ENCODE peak calls at places on chromosome X, in eight cellular contexts. O, W, I, S, F, H, B and R are unnamed samples.

GRCh38 chrX:69216446-69216845 is 51.2 kb upstream of the PJA1 start:
- DNase-seq in S (no peak), H (no peak), W (no peak), I (no peak), O (no peak), F (no peak), B (no peak), R (no peak)

GRCh38 chrX:123833387-123833786 is 26.5 kb upstream of the XIAP start:
- DNase-seq in O (peak; percentile 39), H (peak; percentile 49), F (peak; percentile 50), B (peak; percentile 64), S (no peak), I (no peak), W (peak; percentile 56), R (peak; percentile 58)

GRCh38 chrX:10619311-10620015 is 922 bp downstream of the MID1 start:
- DNase-seq in B (no peak), O (no peak), W (peak; percentile 40), S (no peak), I (no peak), H (peak; percentile 48), F (no peak), R (peak; percentile 35)

GRCh38 chrX:18885317-18886004 is 98.5 kb downstream of the PHKA2 start:
- DNase-seq in W (peak; percentile 33), F (peak; percentile 17), I (no peak), S (no peak), B (no peak), O (peak; percentile 7), H (peak; percentile 13), R (peak; percentile 25)

GRCh38 chrX:19554786-19555185 is 39.5 kb upstream of the MAP3K15 start:
- DNase-seq in F (no peak), H (peak; percentile 88), W (peak; percentile 54), S (no peak), B (peak; percentile 58), O (peak; percentile 83), I (no peak), R (peak; percentile 17)

GRCh38 chrX:101071585-101071984 is 7.1 kb upstream of the TMEM35A start:
- DNase-seq in H (no peak), W (no peak), F (no peak), B (no peak), S (no peak), I (no peak), O (no peak), R (no peak)

GRCh38 chrX:7347465-7347864 is 199.5 kb upstream of the PUDP start:
- DNase-seq in S (no peak), O (no peak), F (no peak), H (no peak), W (no peak), B (no peak), I (no peak), R (no peak)

GRCh38 chrX:108362026-108362425 is 76.2 kb downstream of the COL4A6 start:
- DNase-seq in B (peak; percentile 57), F (no peak), I (no peak), S (no peak), O (no peak), W (no peak), H (no peak), R (no peak)

GRCh38 chrX:129613596-129613995 is 41.2 kb downstream of the APLN start:
- DNase-seq in B (peak; percentile 62), S (no peak), F (peak; percentile 13), O (no peak), I (no peak), W (no peak), H (no peak), R (no peak)

GRCh38 chrX:123487674-123488073 is 245.2 kb downstream of the THOC2 start:
- DNase-seq in F (no peak), S (no peak), H (peak; percentile 32), O (no peak), I (no peak), W (peak; percentile 7), B (no peak), R (no peak)

GRCh38 chrX:109533631-109534030 is 3.0 kb upstream of the NXT2 start:
- DNase-seq in O (peak; percentile 1), H (peak; percentile 1), I (no peak), W (peak; percentile 62), B (peak; percentile 75), F (no peak), S (no peak), R (peak; percentile 37)

GRCh38 chrX:78029663-78030062 is 60.2 kb upstream of the PGAM4 start:
- DNase-seq in F (peak; percentile 31), O (peak; percentile 33), I (no peak), H (peak; percentile 52), S (no peak), W (peak; percentile 59), B (peak; percentile 43), R (peak; percentile 50)

DNA sequence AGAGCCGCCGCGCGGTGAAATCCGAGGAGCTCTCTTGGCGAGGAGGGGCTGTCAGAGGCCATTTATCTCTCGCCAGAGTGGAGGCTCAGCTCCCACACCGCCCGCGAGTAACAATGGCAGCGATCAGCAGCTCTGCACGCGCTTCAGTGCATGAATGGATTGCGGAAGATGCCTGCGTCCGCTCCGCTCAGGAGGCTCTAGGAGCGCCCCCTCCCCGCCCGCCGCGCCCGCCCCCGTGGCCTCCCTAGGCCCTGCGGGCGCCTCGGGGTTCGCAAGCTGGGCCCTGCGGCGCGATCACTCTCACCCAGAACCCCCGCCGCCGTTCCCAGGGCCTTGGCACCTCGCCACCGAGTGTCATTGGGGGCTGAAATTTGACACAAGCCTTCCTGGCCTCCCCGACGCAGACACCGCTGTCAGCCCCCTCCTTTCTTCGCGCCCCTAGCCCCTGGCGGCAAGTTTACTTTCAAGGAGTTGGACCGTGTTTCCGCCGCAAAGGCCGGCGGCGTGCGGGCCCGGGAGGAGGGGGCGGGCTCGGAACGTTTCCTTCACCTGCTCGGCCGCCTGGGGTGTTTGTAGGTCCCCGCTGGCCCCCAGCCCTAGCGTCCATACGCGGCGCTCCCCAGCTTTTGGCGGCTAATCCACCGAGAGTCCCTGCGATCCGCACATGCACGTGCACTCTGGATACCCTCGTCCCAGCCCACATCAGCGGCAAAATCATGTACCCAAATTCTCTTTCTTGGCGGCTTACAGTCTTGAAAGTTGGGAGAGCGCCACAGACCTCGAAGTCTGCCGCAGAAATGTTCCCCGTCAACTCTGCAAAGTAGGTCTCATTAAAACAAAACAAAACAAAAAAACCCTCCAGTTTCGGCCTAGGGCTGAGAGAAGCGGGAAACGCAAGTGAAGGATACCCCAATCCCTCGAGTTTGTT is 49.0 kb upstream of the BCOR start:
- DNase-seq in H (peak; percentile 67), O (peak; percentile 46), W (peak; percentile 53), S (peak; percentile 85), I (no peak), F (peak; percentile 62), B (no peak), R (peak; percentile 42)
- H3K4me3 ChIP-seq in H (peak overlapping the region; percentile 77), O (peak overlapping the region; percentile 46), W (peak overlapping the region; percentile 42), S (peak overlapping the region; percentile 3), I (peak overlapping the region; percentile 45), F (peak overlapping the region; percentile 58), B (peak overlapping the region; percentile 43), R (peak overlapping the region; percentile 43)

DNA sequence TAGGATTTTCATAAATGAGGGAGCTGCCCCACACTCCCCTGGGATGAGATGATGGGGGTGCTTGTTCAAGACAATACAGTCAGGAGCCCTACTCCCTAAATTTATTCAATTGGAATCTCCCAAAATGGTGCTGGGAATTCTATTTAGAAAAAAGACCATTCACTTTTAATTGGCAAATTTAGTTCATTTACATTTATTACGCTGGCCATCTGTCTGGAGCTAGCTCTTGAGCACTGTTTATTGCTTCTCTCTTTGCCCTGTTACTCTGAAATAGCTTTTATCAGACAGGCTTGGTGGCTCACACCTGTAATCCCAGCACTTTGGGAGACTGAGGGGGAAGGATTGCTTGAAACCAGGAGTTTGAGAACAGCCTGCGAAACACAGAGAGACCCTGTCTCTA is 2.0 kb upstream of the ARSD start:
- DNase-seq in I (no peak), O (no peak), H (no peak), B (no peak), F (no peak), W (no peak), S (no peak), R (no peak)
- H3K4me3 ChIP-seq in I (no peak overlapping the region), O (no peak overlapping the region), H (no peak overlapping the region), B (no peak overlapping the region), F (peak overlapping the region; percentile 29), W (no peak overlapping the region), S (no peak overlapping the region), R (no peak overlapping the region)

GRCh38 chrX:105314468-105314867 is 94.0 kb upstream of the TEX13A start:
- DNase-seq in H (no peak), B (peak; percentile 79), S (no peak), F (no peak), W (peak; percentile 60), I (no peak), O (peak; percentile 23), R (peak; percentile 54)
- H3K4me3 ChIP-seq in H (no peak overlapping the region), B (no peak overlapping the region), S (no peak overlapping the region), F (no peak overlapping the region), W (no peak overlapping the region), I (no peak overlapping the region), O (no peak overlapping the region), R (peak overlapping the region; percentile 28)

GRCh38 chrX:119757979-119758681 is at the start of gene SOWAHD:
- DNase-seq in S (peak; percentile 86), H (peak; percentile 49), W (no peak), O (no peak), F (peak; percentile 73), I (no peak), B (peak; percentile 24), R (peak; percentile 33)

GRCh38 chrX:119757646-119757978 is 776 bp upstream of the SOWAHD start:
- DNase-seq in S (no peak), B (no peak), F (peak; percentile 52), W (no peak), H (no peak), O (no peak), I (no peak), R (no peak)

GRCh38 chrX:119758682-119759332 is 419 bp downstream of the SOWAHD start:
- DNase-seq in S (peak; percentile 90), I (no peak), H (peak; percentile 38), B (peak; percentile 21), W (no peak), O (no peak), F (peak; percentile 36), R (no peak)

GRCh38 chrX:119760026-119760902 is 1.9 kb downstream of the SOWAHD start:
- DNase-seq in W (no peak), H (no peak), I (no peak), O (no peak), S (no peak), B (no peak), F (no peak), R (no peak)

DNA sequence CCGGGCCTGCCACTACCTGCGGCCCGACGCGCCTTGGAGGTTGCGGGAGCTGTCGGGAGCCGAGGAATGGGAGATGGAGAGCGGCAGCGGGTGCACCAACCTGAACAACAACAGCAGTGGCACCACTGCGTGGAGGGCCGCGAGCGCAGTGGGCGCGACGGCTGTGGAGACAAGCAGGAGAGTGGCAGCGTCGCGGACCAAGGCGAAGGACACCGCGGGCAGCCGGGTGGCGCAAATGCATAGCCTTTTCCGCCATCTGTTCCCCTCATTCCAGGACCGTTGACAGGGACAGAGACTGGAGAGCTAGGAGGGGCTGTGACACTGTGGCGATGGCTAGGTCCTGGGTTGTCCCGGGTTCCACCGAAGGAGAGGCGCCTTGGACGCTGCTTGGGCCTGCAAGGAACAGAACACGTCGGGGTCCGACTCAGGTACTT is 962 bp downstream of the SOWAHD start:
- DNase-seq in O (no peak), B (no peak), F (peak; percentile 29), H (no peak), W (no peak), I (no peak), S (peak; percentile 69), R (no peak)
- H3K4me3 ChIP-seq in O (peak overlapping the region; percentile 46), B (no peak overlapping the region), F (peak overlapping the region; percentile 65), H (peak overlapping the region; percentile 71), W (no peak overlapping the region), I (no peak overlapping the region), S (no peak overlapping the region), R (no peak overlapping the region)